ENCODE peak calls at places on chromosomes 2 and 18, in four cellular contexts. S is stimulated activated CD4-positive, alpha-beta T cell treated with anti-CD3 and anti-CD28 coated beads, Interleukin-2, amount 100 ng/mL, for 48 hours; K is fibroblast of lung; J is heart right ventricle. X is an unnamed sample.
A peak's percentile ranks its signal among the peaks of the same experiment; 100 is the strongest.

GRCh38 chr2:134782792-134783191 is 55.6 kb upstream of the ACMSD start:
- DNase-seq in S (no peak), K (no peak), J (no peak), X (peak; percentile 29)

GRCh38 chr2:156346731-156347130 is 14.2 kb upstream of the NR4A2 start:
- DNase-seq in S (no peak), K (no peak), J (no peak), X (no peak)

GRCh38 chr2:178482437-178482836 is 2.2 kb downstream of the PLEKHA3 start:
- DNase-seq in S (no peak), K (no peak), J (no peak), X (no peak)

GRCh38 chr2:224369028-224369632 is 32.8 kb downstream of the FAM124B start:
- DNase-seq in S (no peak), K (peak; percentile 30), J (no peak), X (no peak)

GRCh38 chr2:188852752-188853151 is 121.4 kb upstream of the COL3A1 start:
- DNase-seq in S (no peak), K (peak; percentile 20), J (no peak), X (no peak)

GRCh38 chr2:224268441-224268840 is 133.5 kb downstream of the FAM124B start:
- DNase-seq in S (no peak), K (peak; percentile 93), J (no peak), X (no peak)

GRCh38 chr2:167380094-167380493 is 491.8 kb downstream of the XIRP2 start:
- DNase-seq in S (no peak), K (no peak), J (no peak), X (no peak)

GRCh38 chr2:8939486-8940114 is 63.9 kb downstream of the MBOAT2 start:
- DNase-seq in S (no peak), K (no peak), J (no peak), X (no peak)

GRCh38 chr18:6031442-6031841 is 136.1 kb upstream of the TMEM200C start:
- DNase-seq in S (no peak), K (no peak), J (no peak), X (no peak)

GRCh38 chr2:237315170-237315880 is 98.6 kb downstream of the COL6A3 start:
- DNase-seq in S (no peak), K (peak; percentile 98), J (peak; percentile 91), X (no peak)

GRCh38 chr2:128500136-128500800 is 181.6 kb upstream of the HS6ST1 start:
- DNase-seq in S (no peak), K (peak; percentile 31), J (no peak), X (no peak)